ENCODE peak calls at places on chromosomes 5 and 9, in ten cellular contexts. One of them, this sample, is unnamed.

GRCh38 chr5:74200560-74200959 is 440.0 kb downstream of the ENC1 start:
- DNase-seq in A549: no peak
- DNase-seq in ovary: no peak
- DNase-seq in thyroid gland: no peak
- DNase-seq in body of pancreas: no peak
- DNase-seq in GM12892: no peak
- DNase-seq in gastrocnemius medialis: no peak
- DNase-seq in tibial nerve: no peak
- DNase-seq in IMR-90: no peak
- DNase-seq in HCT116: no peak
- DNase-seq in this sample: no peak

GRCh38 chr5:9622891-9623547 is 7.1 kb downstream of the TAS2R1 start:
- DNase-seq in A549: no peak
- DNase-seq in ovary: no peak
- DNase-seq in thyroid gland: no peak
- DNase-seq in body of pancreas: no peak
- DNase-seq in GM12892: no peak
- DNase-seq in gastrocnemius medialis: no peak
- DNase-seq in tibial nerve: no peak
- DNase-seq in IMR-90: peak; percentile 93
- DNase-seq in HCT116: no peak
- DNase-seq in this sample: no peak

GRCh38 chr5:145499483-145499882 is 335.7 kb downstream of the PRELID2 start:
- DNase-seq in A549: no peak
- DNase-seq in ovary: no peak
- DNase-seq in thyroid gland: no peak
- DNase-seq in body of pancreas: no peak
- DNase-seq in GM12892: no peak
- DNase-seq in gastrocnemius medialis: no peak
- DNase-seq in tibial nerve: no peak
- DNase-seq in IMR-90: peak; percentile 39
- DNase-seq in HCT116: no peak
- DNase-seq in this sample: no peak

GRCh38 chr5:41877408-41877807 is 7.2 kb upstream of the OXCT1 start:
- DNase-seq in A549: no peak
- DNase-seq in ovary: no peak
- DNase-seq in thyroid gland: no peak
- DNase-seq in body of pancreas: no peak
- DNase-seq in GM12892: no peak
- DNase-seq in gastrocnemius medialis: no peak
- DNase-seq in tibial nerve: no peak
- DNase-seq in IMR-90: no peak
- DNase-seq in HCT116: no peak
- DNase-seq in this sample: no peak

GRCh38 chr5:148729182-148729581 is 74.9 kb upstream of the HTR4 start:
- DNase-seq in A549: no peak
- DNase-seq in ovary: no peak
- DNase-seq in thyroid gland: no peak
- DNase-seq in body of pancreas: no peak
- DNase-seq in GM12892: no peak
- DNase-seq in gastrocnemius medialis: no peak
- DNase-seq in tibial nerve: no peak
- DNase-seq in IMR-90: no peak
- DNase-seq in HCT116: no peak
- DNase-seq in this sample: no peak

GRCh38 chr5:137607771-137608170 is 108.6 kb upstream of the SPOCK1 start:
- DNase-seq in A549: no peak
- DNase-seq in ovary: no peak
- DNase-seq in thyroid gland: peak; percentile 83
- DNase-seq in body of pancreas: no peak
- DNase-seq in GM12892: no peak
- DNase-seq in gastrocnemius medialis: no peak
- DNase-seq in tibial nerve: no peak
- DNase-seq in IMR-90: no peak
- DNase-seq in HCT116: no peak
- DNase-seq in this sample: no peak

GRCh38 chr5:52989025-52989780 is at the start of gene ITGA2:
- DNase-seq in A549: peak; percentile 72
- DNase-seq in ovary: peak; percentile 56
- DNase-seq in thyroid gland: peak; percentile 59
- DNase-seq in body of pancreas: peak; percentile 55
- DNase-seq in GM12892: peak; percentile 19
- DNase-seq in gastrocnemius medialis: no peak
- DNase-seq in tibial nerve: peak; percentile 7
- DNase-seq in IMR-90: peak; percentile 40
- DNase-seq in HCT116: peak; percentile 36
- DNase-seq in this sample: no peak

GRCh38 chr5:180816608-180817534 is 14.3 kb upstream of the MGAT1 start:
- DNase-seq in A549: no peak
- DNase-seq in ovary: peak; percentile 76
- DNase-seq in thyroid gland: peak; percentile 54
- DNase-seq in body of pancreas: no peak
- DNase-seq in GM12892: no peak
- DNase-seq in gastrocnemius medialis: no peak
- DNase-seq in tibial nerve: no peak
- DNase-seq in IMR-90: peak; percentile 44
- DNase-seq in HCT116: no peak
- DNase-seq in this sample: no peak

GRCh38 chr9:68740561-68740960 is 35.5 kb downstream of the PIP5K1B start:
- DNase-seq in A549: no peak
- DNase-seq in ovary: no peak
- DNase-seq in thyroid gland: no peak
- DNase-seq in body of pancreas: peak; percentile 16
- DNase-seq in GM12892: no peak
- DNase-seq in gastrocnemius medialis: no peak
- DNase-seq in tibial nerve: no peak
- DNase-seq in IMR-90: no peak
- DNase-seq in HCT116: no peak
- DNase-seq in this sample: peak; percentile 71

GRCh38 chr9:68738346-68738745 is 33.3 kb downstream of the PIP5K1B start:
- DNase-seq in A549: no peak
- DNase-seq in ovary: no peak
- DNase-seq in thyroid gland: no peak
- DNase-seq in body of pancreas: no peak
- DNase-seq in GM12892: no peak
- DNase-seq in gastrocnemius medialis: no peak
- DNase-seq in tibial nerve: no peak
- DNase-seq in IMR-90: no peak
- DNase-seq in HCT116: no peak
- DNase-seq in this sample: peak; percentile 68

GRCh38 chr9:68741234-68741633 is 36.2 kb downstream of the PIP5K1B start:
- DNase-seq in A549: no peak
- DNase-seq in ovary: no peak
- DNase-seq in thyroid gland: no peak
- DNase-seq in body of pancreas: no peak
- DNase-seq in GM12892: no peak
- DNase-seq in gastrocnemius medialis: no peak
- DNase-seq in tibial nerve: no peak
- DNase-seq in IMR-90: no peak
- DNase-seq in HCT116: no peak
- DNase-seq in this sample: no peak

GRCh38 chr9:68741751-68742730 is 37.0 kb downstream of the PIP5K1B start:
- DNase-seq in A549: no peak
- DNase-seq in ovary: no peak
- DNase-seq in thyroid gland: no peak
- DNase-seq in body of pancreas: no peak
- DNase-seq in GM12892: no peak
- DNase-seq in gastrocnemius medialis: no peak
- DNase-seq in tibial nerve: no peak
- DNase-seq in IMR-90: no peak
- DNase-seq in HCT116: no peak
- DNase-seq in this sample: peak; percentile 74

DNA sequence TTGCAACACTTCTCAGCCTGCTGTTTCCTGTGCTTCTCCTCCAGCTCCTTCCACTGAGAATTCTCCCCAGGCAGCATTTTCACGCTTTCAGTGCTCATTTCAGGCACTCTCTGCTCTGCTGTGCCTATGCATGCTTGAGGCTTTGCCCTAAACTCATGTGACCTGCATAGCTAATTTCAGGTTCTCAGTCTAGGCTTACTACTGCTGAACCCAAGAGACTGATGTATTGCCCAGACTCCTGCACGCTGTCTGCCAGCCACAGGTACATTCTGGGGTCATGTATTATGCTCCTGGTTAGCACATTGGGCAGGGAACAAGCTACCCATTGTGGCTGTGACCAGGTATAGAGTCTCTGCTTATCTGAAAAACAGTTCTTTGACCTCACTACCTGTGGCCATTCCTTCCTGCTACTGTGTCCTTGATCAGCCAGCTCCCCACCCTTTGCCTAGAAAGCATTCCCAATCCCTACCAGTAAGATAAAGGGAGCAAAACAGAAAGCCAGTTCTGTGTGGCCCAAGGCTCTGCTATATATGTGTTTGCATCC is 34.7 kb downstream of the PIP5K1B start:
- DNase-seq in A549: no peak
- DNase-seq in ovary: no peak
- DNase-seq in thyroid gland: no peak
- DNase-seq in body of pancreas: peak; percentile 50
- DNase-seq in GM12892: no peak
- DNase-seq in gastrocnemius medialis: no peak
- DNase-seq in tibial nerve: no peak
- DNase-seq in IMR-90: no peak
- DNase-seq in HCT116: no peak
- DNase-seq in this sample: no peak
- TF ChIP-seq POLR2A in A549: no peak
- TF ChIP-seq POLR2A in ovary: no peak
- TF ChIP-seq POLR2A in thyroid gland: no peak
- TF ChIP-seq POLR2A in body of pancreas: no peak
- TF ChIP-seq POLR2A in GM12892: no peak
- TF ChIP-seq POLR2A in gastrocnemius medialis: no peak
- TF ChIP-seq POLR2A in tibial nerve: no peak
- TF ChIP-seq POLR2A in IMR-90: no peak
- TF ChIP-seq POLR2A in HCT116: no peak
- TF ChIP-seq POLR2A in this sample: no peak

DNA sequence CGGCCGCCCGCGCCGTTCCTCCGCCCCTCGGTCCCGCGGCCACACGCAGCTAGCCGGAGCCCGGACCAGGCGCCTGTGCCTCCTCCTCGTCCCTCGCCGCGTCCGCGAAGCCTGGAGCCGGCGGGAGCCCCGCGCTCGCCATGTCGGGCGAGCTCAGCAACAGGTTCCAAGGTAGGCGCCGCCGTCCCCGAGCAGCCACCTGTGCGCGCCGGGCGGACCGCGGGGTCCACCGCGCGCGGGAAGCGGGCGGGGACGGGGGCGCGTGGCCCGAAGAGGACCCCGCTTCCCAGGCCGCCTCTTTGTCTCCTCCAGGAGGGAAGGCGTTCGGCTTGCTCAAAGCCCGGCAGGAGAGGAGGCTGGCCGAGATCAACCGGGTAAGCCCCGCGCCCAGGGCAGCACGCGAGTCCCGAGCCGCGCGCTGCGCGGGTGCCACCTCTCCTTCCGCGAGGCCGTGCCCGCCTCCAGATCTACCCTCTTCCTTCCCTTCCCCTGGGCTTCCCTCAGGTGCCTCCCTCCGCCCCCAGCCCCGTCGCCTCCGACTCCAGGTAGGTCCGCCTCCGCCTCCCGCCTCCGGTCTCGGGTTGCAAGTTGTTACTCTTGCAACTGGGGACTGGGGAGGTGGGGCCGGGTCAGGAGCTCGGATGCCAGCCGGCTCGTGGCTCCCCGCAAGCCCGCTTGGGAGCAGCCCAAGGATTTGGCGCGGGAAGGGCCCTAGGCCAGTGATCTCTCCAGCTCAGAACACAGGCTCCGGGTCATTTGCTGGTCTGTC is at the start of gene AIF1L:
- DNase-seq in A549: peak; percentile 41
- DNase-seq in ovary: no peak
- DNase-seq in thyroid gland: peak; percentile 96
- DNase-seq in body of pancreas: peak; percentile 58
- DNase-seq in GM12892: no peak
- DNase-seq in gastrocnemius medialis: no peak
- DNase-seq in tibial nerve: no peak
- DNase-seq in IMR-90: no peak
- DNase-seq in HCT116: peak; percentile 29
- DNase-seq in this sample: no peak
- TF ChIP-seq POLR2A in A549: no peak
- TF ChIP-seq POLR2A in ovary: no peak
- TF ChIP-seq POLR2A in thyroid gland: peak; percentile 14
- TF ChIP-seq POLR2A in body of pancreas: no peak
- TF ChIP-seq POLR2A in GM12892: no peak
- TF ChIP-seq POLR2A in gastrocnemius medialis: no peak
- TF ChIP-seq POLR2A in tibial nerve: peak; percentile 50
- TF ChIP-seq POLR2A in IMR-90: no peak
- TF ChIP-seq POLR2A in HCT116: no peak
- TF ChIP-seq POLR2A in this sample: no peak

GRCh38 chr5:150401376-150402201 is 11.1 kb downstream of the CD74 start:
- DNase-seq in A549: no peak
- DNase-seq in ovary: no peak
- DNase-seq in thyroid gland: no peak
- DNase-seq in body of pancreas: no peak
- DNase-seq in GM12892: no peak
- DNase-seq in gastrocnemius medialis: no peak
- DNase-seq in tibial nerve: no peak
- DNase-seq in IMR-90: no peak
- DNase-seq in HCT116: no peak
- DNase-seq in this sample: no peak

GRCh38 chr5:150402901-150403342 is 9.8 kb downstream of the CD74 start:
- DNase-seq in A549: no peak
- DNase-seq in ovary: no peak
- DNase-seq in thyroid gland: no peak
- DNase-seq in body of pancreas: no peak
- DNase-seq in GM12892: no peak
- DNase-seq in gastrocnemius medialis: no peak
- DNase-seq in tibial nerve: no peak
- DNase-seq in IMR-90: no peak
- DNase-seq in HCT116: no peak
- DNase-seq in this sample: no peak

GRCh38 chr5:150401076-150401375 is 11.7 kb downstream of the CD74 start:
- DNase-seq in A549: no peak
- DNase-seq in ovary: no peak
- DNase-seq in thyroid gland: no peak
- DNase-seq in body of pancreas: no peak
- DNase-seq in GM12892: no peak
- DNase-seq in gastrocnemius medialis: no peak
- DNase-seq in tibial nerve: no peak
- DNase-seq in IMR-90: no peak
- DNase-seq in HCT116: no peak
- DNase-seq in this sample: peak; percentile 16

GRCh38 chr5:150400327-150401075 is 12.2 kb downstream of the CD74 start:
- DNase-seq in A549: no peak
- DNase-seq in ovary: no peak
- DNase-seq in thyroid gland: no peak
- DNase-seq in body of pancreas: no peak
- DNase-seq in GM12892: no peak
- DNase-seq in gastrocnemius medialis: no peak
- DNase-seq in tibial nerve: no peak
- DNase-seq in IMR-90: no peak
- DNase-seq in HCT116: no peak
- DNase-seq in this sample: no peak

DNA sequence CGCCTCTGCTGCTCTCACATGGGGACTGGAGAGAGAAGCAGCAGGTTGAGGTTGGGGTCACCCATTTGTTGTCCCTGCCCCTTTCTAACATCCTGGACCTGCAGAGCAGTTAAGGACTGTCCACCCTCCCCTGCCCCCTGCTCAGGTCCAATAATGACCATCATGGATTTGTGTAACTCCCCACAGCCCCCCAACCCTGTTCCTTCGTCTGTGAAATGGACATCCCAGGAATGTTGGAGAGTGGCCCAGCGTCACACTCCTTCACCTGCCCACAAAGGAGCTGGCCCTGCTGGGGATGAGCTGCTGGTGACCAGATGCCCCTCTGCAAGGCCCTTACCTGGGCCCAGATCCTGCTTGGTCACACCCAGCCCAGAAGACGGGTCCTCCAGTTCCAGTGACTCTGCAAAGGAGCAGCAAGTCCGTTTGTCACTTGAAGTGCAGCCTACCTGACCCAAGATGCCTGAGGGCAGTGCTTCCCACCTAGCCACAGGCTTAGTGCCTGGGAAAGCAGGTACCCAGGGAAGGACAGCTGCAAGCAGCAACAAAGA is 10.4 kb downstream of the CD74 start:
- DNase-seq in A549: no peak
- DNase-seq in ovary: no peak
- DNase-seq in thyroid gland: no peak
- DNase-seq in body of pancreas: no peak
- DNase-seq in GM12892: no peak
- DNase-seq in gastrocnemius medialis: no peak
- DNase-seq in tibial nerve: no peak
- DNase-seq in IMR-90: no peak
- DNase-seq in HCT116: no peak
- DNase-seq in this sample: no peak
- TF ChIP-seq POLR2A in A549: no peak
- TF ChIP-seq POLR2A in ovary: no peak
- TF ChIP-seq POLR2A in thyroid gland: no peak
- TF ChIP-seq POLR2A in body of pancreas: no peak
- TF ChIP-seq POLR2A in GM12892: peak; percentile 76
- TF ChIP-seq POLR2A in gastrocnemius medialis: no peak
- TF ChIP-seq POLR2A in tibial nerve: no peak
- TF ChIP-seq POLR2A in IMR-90: no peak
- TF ChIP-seq POLR2A in HCT116: no peak
- TF ChIP-seq POLR2A in this sample: no peak

DNA sequence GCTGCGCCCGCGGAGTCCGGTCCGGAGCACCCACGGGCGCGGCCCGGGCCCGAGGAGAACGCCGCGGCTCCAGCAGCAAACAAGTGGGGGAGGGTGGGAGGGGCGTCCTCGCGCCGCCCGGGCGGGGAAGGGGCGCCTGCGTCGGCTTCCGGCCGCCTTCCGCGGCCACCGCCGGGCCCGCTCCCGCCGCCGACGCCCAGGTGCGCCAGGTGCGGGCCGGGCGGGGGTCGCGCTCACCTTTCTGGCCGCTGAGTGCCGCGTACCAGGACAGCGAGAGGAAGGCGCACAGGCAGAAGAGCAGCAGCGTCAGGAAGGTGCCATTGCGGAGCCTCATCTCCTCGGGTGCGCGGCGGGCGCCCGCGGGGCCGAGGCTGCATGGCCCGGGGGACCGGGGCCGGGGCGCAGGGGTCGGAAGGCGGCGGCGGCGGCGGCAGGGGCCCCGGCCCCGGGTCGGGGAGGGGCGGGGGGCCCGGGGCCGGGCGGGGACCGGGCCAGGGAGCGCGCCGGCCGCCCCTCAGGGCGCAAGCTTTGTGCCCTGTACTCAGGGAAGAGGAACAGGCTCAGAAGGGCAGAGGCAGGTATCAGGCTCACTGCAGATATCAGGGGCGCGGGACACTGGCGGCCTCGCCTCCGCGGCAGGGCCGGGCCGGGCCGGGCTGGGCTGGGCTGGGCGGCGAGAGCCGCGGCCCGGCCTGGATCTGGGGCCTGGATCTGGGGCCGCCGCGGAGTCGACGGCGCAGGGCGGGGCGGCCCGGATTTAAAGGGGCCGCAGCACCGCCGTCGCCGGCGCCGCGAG is at the start of gene MGAT4B:
- DNase-seq in A549: no peak
- DNase-seq in ovary: peak; percentile 83
- DNase-seq in thyroid gland: peak; percentile 81
- DNase-seq in body of pancreas: peak; percentile 83
- DNase-seq in GM12892: peak; percentile 91
- DNase-seq in gastrocnemius medialis: peak; percentile 56
- DNase-seq in tibial nerve: peak; percentile 57
- DNase-seq in IMR-90: peak; percentile 70
- DNase-seq in HCT116: no peak
- DNase-seq in this sample: peak; percentile 92
- TF ChIP-seq POLR2A in A549: peak; percentile 63
- TF ChIP-seq POLR2A in ovary: peak; percentile 61
- TF ChIP-seq POLR2A in thyroid gland: peak; percentile 30
- TF ChIP-seq POLR2A in body of pancreas: no peak
- TF ChIP-seq POLR2A in GM12892: peak; percentile 67
- TF ChIP-seq POLR2A in gastrocnemius medialis: peak; percentile 73
- TF ChIP-seq POLR2A in tibial nerve: peak; percentile 64
- TF ChIP-seq POLR2A in IMR-90: peak; percentile 57
- TF ChIP-seq POLR2A in HCT116: peak; percentile 68
- TF ChIP-seq POLR2A in this sample: peak; percentile 20